ENCODE peak calls at places on chromosomes 13 and 19, in nine cellular contexts. I is breast epithelium, O is GM12891, X is stomach, Q is transverse colon, L is upper lobe of left lung, U is Panc1, V is HCT116, A is prostate gland. D is an unnamed sample.

GRCh38 chr13:70923863-70924752 is 815.9 kb upstream of the KLHL1 start:
- DNase-seq in I (no peak), O (no peak), X (no peak), Q (no peak), L (peak; percentile 71), U (no peak), V (no peak), A (no peak), D (no peak)

GRCh38 chr13:95357875-95358274 is 56.6 kb upstream of the ABCC4 start:
- DNase-seq in I (no peak), O (no peak), X (no peak), Q (no peak), L (no peak), U (no peak), V (no peak), A (no peak), D (no peak)

GRCh38 chr13:38386421-38386820 is 36.8 kb downstream of the UFM1 start:
- DNase-seq in I (no peak), O (no peak), X (no peak), Q (no peak), L (no peak), U (no peak), V (no peak), A (no peak), D (no peak)

GRCh38 chr19:45767410-45767880 is 1.6 kb downstream of the SIX5 start:
- DNase-seq in I (peak; percentile 83), O (no peak), X (peak; percentile 77), Q (peak; percentile 74), L (peak; percentile 90), U (no peak), V (no peak), A (peak; percentile 83), D (peak; percentile 93)

GRCh38 chr13:105804561-105805190 is 730.8 kb downstream of the EFNB2 start:
- DNase-seq in I (no peak), O (no peak), X (no peak), Q (no peak), L (no peak), U (no peak), V (no peak), A (peak; percentile 27), D (no peak)

GRCh38 chr19:45187421-45188100 is 9.0 kb downstream of the BLOC1S3 start:
- DNase-seq in I (no peak), O (no peak), X (no peak), Q (no peak), L (no peak), U (no peak), V (no peak), A (no peak), D (no peak)

GRCh38 chr19:49799798-49800376 is 13.2 kb downstream of the FUZ start:
- DNase-seq in I (no peak), O (no peak), X (no peak), Q (no peak), L (no peak), U (no peak), V (no peak), A (no peak), D (no peak)

GRCh38 chr13:85512421-85512820 is 286.8 kb downstream of the SLITRK6 start:
- DNase-seq in I (no peak), O (no peak), X (no peak), Q (no peak), L (no peak), U (no peak), V (no peak), A (no peak), D (no peak)

GRCh38 chr19:47110521-47111080 is 3.0 kb downstream of the ZC3H4 start:
- DNase-seq in I (no peak), O (no peak), X (no peak), Q (no peak), L (no peak), U (no peak), V (no peak), A (no peak), D (no peak)

GRCh38 chr19:48290341-48290922 is 20.6 kb downstream of the ZNF114 start:
- DNase-seq in I (no peak), O (no peak), X (no peak), Q (no peak), L (no peak), U (no peak), V (no peak), A (no peak), D (no peak)

GRCh38 chr19:57867868-57868492 is 18.3 kb downstream of the ZNF587 start:
- DNase-seq in I (no peak), O (no peak), X (no peak), Q (no peak), L (no peak), U (no peak), V (no peak), A (no peak), D (no peak)
- TF ChIP-seq POLR2AphosphoS5 in I (no peak), O (peak; percentile 55), X (no peak), Q (no peak), L (no peak), U (no peak), V (no peak), A (no peak), D (no peak)

GRCh38 chr19:14407889-14408640 is 11.1 kb downstream of the DDX39A start:
- DNase-seq in I (no peak), O (no peak), X (peak; percentile 58), Q (peak; percentile 87), L (peak; percentile 76), U (no peak), V (no peak), A (no peak), D (no peak)

GRCh38 chr19:14405380-14405757 is 13.8 kb downstream of the DDX39A start:
- DNase-seq in I (no peak), O (no peak), X (no peak), Q (no peak), L (no peak), U (no peak), V (no peak), A (no peak), D (no peak)

GRCh38 chr19:14405758-14406644 is 13.1 kb downstream of the DDX39A start:
- DNase-seq in I (peak; percentile 75), O (peak; percentile 100), X (peak; percentile 91), Q (peak; percentile 87), L (peak; percentile 98), U (no peak), V (peak; percentile 89), A (peak; percentile 80), D (peak; percentile 92)

GRCh38 chr19:14408641-14409120 is 10.5 kb downstream of the DDX39A start:
- DNase-seq in I (no peak), O (no peak), X (no peak), Q (no peak), L (peak; percentile 80), U (no peak), V (no peak), A (no peak), D (no peak)

DNA sequence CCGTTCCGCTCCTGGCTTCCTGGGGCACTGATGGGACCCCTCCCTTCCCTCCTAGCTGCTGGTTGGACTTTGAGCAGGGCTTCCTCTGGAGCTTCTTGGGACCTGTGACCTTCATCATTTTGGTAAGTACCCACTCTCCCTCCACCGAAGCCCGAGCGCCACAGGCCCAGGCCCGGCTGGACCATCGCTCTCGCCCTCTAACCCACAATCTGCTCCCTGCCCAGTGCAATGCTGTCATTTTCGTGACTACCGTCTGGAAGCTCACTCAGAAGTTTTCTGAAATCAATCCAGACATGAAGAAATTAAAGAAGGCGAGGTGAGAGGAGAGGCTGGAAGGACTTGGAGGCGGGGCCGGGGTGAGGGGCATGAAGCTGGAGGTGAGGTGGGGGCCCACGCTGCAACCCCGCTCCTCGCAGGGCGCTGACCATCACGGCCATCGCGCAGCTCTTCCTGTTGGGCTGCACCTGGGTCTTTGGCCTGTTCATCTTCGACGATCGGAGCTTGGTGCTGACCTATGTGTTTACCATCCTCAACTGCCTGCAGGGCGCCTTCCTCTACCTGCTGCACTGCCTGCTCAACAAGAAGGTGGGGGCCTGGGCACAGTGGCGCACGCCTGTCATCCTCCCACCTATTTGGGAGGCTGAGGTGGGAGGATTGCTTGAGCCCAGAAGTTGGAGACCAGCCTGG is 12.4 kb downstream of the DDX39A start:
- DNase-seq in I (no peak), O (no peak), X (no peak), Q (no peak), L (peak; percentile 66), U (no peak), V (no peak), A (no peak), D (no peak)
- TF ChIP-seq POLR2AphosphoS5 in I (no peak), O (no peak), X (no peak), Q (no peak), L (no peak), U (no peak), V (no peak), A (no peak), D (no peak)

GRCh38 chr19:54209058-54209747 is 8.5 kb downstream of the RPS9 start:
- DNase-seq in I (no peak), O (no peak), X (no peak), Q (no peak), L (peak; percentile 86), U (no peak), V (no peak), A (no peak), D (no peak)

GRCh38 chr19:54209748-54210494 is 9.3 kb downstream of the RPS9 start:
- DNase-seq in I (peak; percentile 75), O (no peak), X (peak; percentile 97), Q (peak; percentile 93), L (no peak), U (peak; percentile 96), V (peak; percentile 40), A (peak; percentile 94), D (peak; percentile 79)

GRCh38 chr19:54206831-54207177 is 6.1 kb downstream of the RPS9 start:
- DNase-seq in I (no peak), O (no peak), X (no peak), Q (no peak), L (no peak), U (no peak), V (no peak), A (no peak), D (no peak)

GRCh38 chr19:54207908-54208783 is 7.5 kb downstream of the RPS9 start:
- DNase-seq in I (peak; percentile 62), O (no peak), X (peak; percentile 71), Q (peak; percentile 72), L (peak; percentile 84), U (no peak), V (no peak), A (no peak), D (peak; percentile 81)

GRCh38 chr19:54208784-54209057 is 8.1 kb downstream of the RPS9 start:
- DNase-seq in I (no peak), O (no peak), X (no peak), Q (no peak), L (no peak), U (no peak), V (no peak), A (no peak), D (no peak)
- TF ChIP-seq POLR2AphosphoS5 in I (no peak), O (no peak), X (no peak), Q (no peak), L (no peak), U (peak; percentile 52), V (no peak), A (no peak), D (no peak)

DNA sequence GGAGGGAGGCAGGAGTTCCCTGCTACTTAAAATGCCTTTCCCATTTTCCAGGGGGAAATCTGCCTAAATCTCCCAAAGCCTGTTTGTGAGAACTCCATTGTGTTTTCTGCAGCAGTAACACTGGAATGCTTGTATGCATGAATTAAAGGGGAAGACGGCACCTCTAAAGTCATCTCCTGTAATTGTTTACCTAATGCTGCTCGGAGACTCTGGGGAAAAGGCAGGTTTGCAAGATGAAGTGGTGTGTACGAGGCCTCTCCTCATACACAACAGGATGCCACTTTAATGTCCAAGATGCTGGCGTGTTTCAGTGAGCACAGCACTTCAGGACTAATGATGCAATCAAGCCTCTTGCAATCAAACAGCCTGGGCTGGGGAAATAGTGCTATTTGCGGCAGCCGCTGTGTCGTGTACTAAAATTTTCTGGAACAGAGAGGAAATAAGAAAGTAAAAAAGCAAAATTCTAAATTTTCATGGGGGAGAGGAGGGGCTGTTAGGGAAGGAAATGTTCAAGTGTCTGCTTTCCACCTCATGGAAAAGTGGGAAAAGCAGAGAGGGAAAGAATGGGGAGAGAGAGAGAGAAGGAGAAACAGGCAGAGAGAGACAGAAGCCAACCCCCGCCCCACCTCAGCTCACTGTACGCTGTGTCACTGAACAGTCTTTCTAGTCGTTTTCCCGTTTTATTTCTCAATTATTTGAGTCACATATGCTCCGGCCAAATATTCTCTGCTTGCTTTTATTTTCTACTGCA is 32.9 kb downstream of the TSHZ3 start:
- DNase-seq in I (no peak), O (no peak), X (no peak), Q (peak; percentile 31), L (no peak), U (no peak), V (no peak), A (no peak), D (no peak)
- TF ChIP-seq POLR2AphosphoS5 in I (peak; percentile 24), O (no peak), X (no peak), Q (peak; percentile 14), L (peak; percentile 11), U (no peak), V (no peak), A (no peak), D (no peak)

D was measured in suprapubic skin.